ENCODE peak calls at places on chromosomes 11 and 22, in five cellular contexts. F, I, S, C and O are unnamed samples.

GRCh38 chr11:119618208-119618909 is 110.6 kb downstream of the NECTIN1 start:
- DNase-seq in I (peak; percentile 27), F (peak; percentile 47), S (no peak), C (peak; percentile 94), O (peak; percentile 24)

GRCh38 chr22:23216331-23217170 is 36.2 kb downstream of the BCR start:
- DNase-seq in C (no peak), I (no peak), F (no peak), S (no peak), O (no peak)

GRCh38 chr22:23128269-23129108 is 13.3 kb downstream of the RSPH14 start:
- DNase-seq in I (peak; percentile 81), F (peak; percentile 72), S (peak; percentile 84), C (peak; percentile 82), O (peak; percentile 87)

GRCh38 chr11:134139873-134140331 is 71.0 kb downstream of the JAM3 start:
- DNase-seq in S (peak; percentile 83), C (peak; percentile 80), I (peak; percentile 65), F (peak; percentile 38), O (peak; percentile 81)

GRCh38 chr11:45872513-45873356 is 12.7 kb upstream of the MAPK8IP1 start:
- DNase-seq in C (peak; percentile 94), S (peak; percentile 95), F (peak; percentile 72), I (peak; percentile 93), O (peak; percentile 79)

GRCh38 chr22:49962751-49963646 is 2.4 kb downstream of the PIM3 start:
- DNase-seq in F (no peak), I (peak; percentile 26), S (no peak), C (no peak), O (no peak)

GRCh38 chr22:31538815-31539214 is 42.5 kb downstream of the SFI1 start:
- DNase-seq in S (no peak), C (no peak), F (no peak), I (no peak), O (no peak)

GRCh38 chr22:42625416-42625815 is 10.7 kb upstream of the POLDIP3 start:
- DNase-seq in C (no peak), I (no peak), S (no peak), F (no peak), O (no peak)

GRCh38 chr22:38412435-38413084 is 42.4 kb downstream of the KCNJ4 start:
- DNase-seq in S (no peak), I (peak; percentile 63), F (no peak), C (no peak), O (peak; percentile 94)

GRCh38 chr22:27113211-27114030 is 456.0 kb downstream of the MIAT start:
- DNase-seq in I (no peak), C (peak; percentile 83), F (no peak), S (peak; percentile 97), O (no peak)

GRCh38 chr22:44497904-44498242 is at the start of gene RTL6:
- DNase-seq in S (peak; percentile 67), C (no peak), I (no peak), F (no peak), O (no peak)

GRCh38 chr11:2750101-2750509 is 50.3 kb upstream of the KCNQ1OT1 start:
- DNase-seq in I (no peak), F (no peak), S (no peak), C (no peak), O (peak; percentile 88)

GRCh38 chr22:49006207-49007012 is 821.3 kb downstream of the BRD1 start:
- DNase-seq in S (no peak), C (no peak), I (peak; percentile 12), F (no peak), O (no peak)

GRCh38 chr11:73889019-73889418 is 12.2 kb downstream of the PAAF1 start:
- DNase-seq in S (peak; percentile 37), F (no peak), C (no peak), I (no peak), O (peak; percentile 85)

DNA sequence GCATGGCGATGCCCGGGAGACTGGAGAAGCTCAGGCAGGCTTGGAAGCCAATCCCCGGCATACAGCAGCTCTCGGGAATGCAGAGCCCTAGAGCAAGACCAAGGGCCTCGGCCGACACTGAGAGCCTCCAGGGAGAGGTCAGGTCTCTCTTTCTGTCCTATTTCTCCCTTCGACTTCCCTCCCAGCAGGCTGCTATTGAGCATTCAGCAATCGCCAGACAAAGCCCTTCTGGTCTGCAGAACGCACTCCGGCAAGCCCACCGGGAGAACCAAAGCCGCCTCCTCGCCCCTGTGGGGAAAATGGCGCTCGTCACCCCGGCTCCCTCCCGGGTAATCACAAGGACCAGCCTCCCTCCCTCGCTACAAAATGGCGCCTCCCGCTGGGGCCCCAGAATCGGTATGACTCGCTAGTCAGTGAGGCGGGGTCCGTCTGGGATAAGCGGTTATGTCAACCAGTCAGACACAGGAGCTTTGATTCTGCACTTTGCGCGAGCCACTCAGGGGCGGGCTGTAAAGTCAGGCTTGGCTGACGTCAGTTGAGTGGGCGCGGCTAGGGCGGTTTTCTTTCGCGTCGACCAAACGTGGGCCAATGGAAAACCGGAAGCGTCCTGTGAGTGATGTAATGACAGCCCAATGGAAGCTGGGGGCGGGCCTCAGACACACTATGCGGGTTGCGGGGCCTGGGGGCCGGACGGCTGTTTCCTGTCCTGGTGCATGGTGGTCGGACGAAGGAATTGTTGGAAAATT is at the start of gene ZNF143:
- DNase-seq in I (peak; percentile 100), S (peak; percentile 100), F (peak; percentile 100), C (peak; percentile 100), O (peak; percentile 100)
- H2AK5ac ChIP-seq in I (no peak within 1 kb of the TSS), S (peak within 1 kb of the TSS; percentile 100), F (peak within 1 kb of the TSS; percentile 84), C (peak within 1 kb of the TSS; percentile 97), O (peak within 1 kb of the TSS; percentile 94)

DNA sequence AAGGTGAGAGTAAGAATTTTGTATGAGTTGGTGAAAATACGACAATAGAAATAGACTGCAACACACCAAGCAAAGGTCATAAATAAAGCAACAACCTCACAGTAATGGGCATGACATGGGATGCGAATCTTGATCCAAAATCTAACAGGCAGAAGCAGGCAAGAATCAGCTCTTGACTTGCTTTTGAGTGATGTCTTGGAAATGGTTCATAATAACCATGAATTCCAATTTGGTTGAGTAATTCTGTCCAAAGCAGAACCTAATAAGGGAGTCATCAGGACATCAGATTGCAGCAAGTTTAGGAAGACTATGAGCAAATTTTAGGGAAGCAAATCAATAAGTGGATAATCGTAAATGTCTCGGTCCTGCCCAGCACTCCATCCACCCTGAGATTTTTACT is 224.0 kb upstream of the ISX start:
- DNase-seq in C (no peak), F (no peak), S (no peak), I (no peak), O (no peak)
- H2BK5ac ChIP-seq in C (peak overlapping the region; percentile 80), F (no peak overlapping the region), S (no peak overlapping the region), I (no peak overlapping the region), O (peak overlapping the region; percentile 87)

GRCh38 chr22:17343766-17344165 is 25.5 kb upstream of the CECR2 start:
- DNase-seq in S (no peak), I (no peak), F (no peak), C (no peak), O (no peak)
- H2AK5ac ChIP-seq in S (no peak overlapping the region), I (no peak overlapping the region), F (no peak overlapping the region), C (no peak overlapping the region), O (no peak overlapping the region)

DNA sequence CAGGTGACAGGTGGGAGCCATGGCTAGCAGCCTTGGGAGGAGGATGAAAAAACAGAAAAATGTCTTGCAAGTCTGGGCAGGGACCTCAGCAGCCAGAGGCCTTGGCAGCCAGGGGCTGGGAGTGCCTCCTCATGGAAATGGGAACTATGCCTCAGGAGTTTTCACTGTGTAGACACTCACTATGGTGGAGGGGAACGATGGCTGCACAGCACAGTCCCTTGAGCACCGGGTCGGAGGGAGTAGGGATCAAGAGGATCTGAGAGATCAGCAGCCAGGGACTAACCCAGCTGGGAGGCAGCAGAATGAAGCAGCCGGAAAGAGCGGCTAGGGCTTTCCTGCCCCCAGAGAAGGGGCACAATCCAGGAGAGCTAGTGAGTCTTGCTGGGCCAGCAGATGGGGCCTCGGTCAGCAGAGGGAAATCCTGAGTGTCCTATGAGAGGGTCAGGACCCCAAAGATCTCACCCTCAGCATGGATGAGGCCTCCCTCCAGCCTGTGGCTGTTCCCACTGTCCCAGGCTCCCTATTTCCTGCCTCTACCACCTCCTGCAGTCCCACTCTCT is 6.2 kb upstream of the FTH1 start:
- DNase-seq in C (no peak), S (no peak), F (no peak), I (no peak), O (peak; percentile 40)
- H2BK5ac ChIP-seq in C (peak overlapping the region; percentile 66), S (peak overlapping the region; percentile 98), F (no peak overlapping the region), I (no peak overlapping the region), O (peak overlapping the region; percentile 84)